ENCODE peak calls at places on chromosome 11, in nine cellular contexts. One of them, this sample, is unnamed.
A peak's percentile ranks its signal among the peaks of the same experiment; 100 is the strongest.

GRCh38 chr11:6755303-6755952 is 16.3 kb downstream of the OR2AG2 start:
- DNase-seq in SK-N-SH: peak; percentile 37
- DNase-seq in H54: peak; percentile 9
- DNase-seq in upper lobe of left lung: no peak
- DNase-seq in RPMI7951: peak; percentile 35
- DNase-seq in mesenchymal stem cell: peak; percentile 41
- DNase-seq in memory B cell: peak; percentile 45
- DNase-seq in sigmoid colon: no peak
- DNase-seq in choroid plexus epithelial cell: peak; percentile 62
- DNase-seq in this sample: peak; percentile 67

GRCh38 chr11:64369440-64370135 is 10.6 kb downstream of the RPS6KA4 start:
- DNase-seq in H54: no peak
- DNase-seq in RPMI7951: no peak
- DNase-seq in mesenchymal stem cell: no peak
- DNase-seq in choroid plexus epithelial cell: no peak
- DNase-seq in SK-N-SH: peak; percentile 37
- DNase-seq in upper lobe of left lung: peak; percentile 86
- DNase-seq in memory B cell: no peak
- DNase-seq in sigmoid colon: no peak
- DNase-seq in this sample: no peak

GRCh38 chr11:30225642-30226041 is 5.2 kb upstream of the FSHB start:
- DNase-seq in memory B cell: no peak
- DNase-seq in sigmoid colon: no peak
- DNase-seq in mesenchymal stem cell: no peak
- DNase-seq in H54: no peak
- DNase-seq in choroid plexus epithelial cell: no peak
- DNase-seq in upper lobe of left lung: no peak
- DNase-seq in RPMI7951: no peak
- DNase-seq in SK-N-SH: no peak
- DNase-seq in this sample: no peak

GRCh38 chr11:28649922-28650321 is 541.7 kb downstream of the METTL15 start:
- DNase-seq in SK-N-SH: no peak
- DNase-seq in mesenchymal stem cell: no peak
- DNase-seq in memory B cell: no peak
- DNase-seq in RPMI7951: no peak
- DNase-seq in sigmoid colon: no peak
- DNase-seq in choroid plexus epithelial cell: no peak
- DNase-seq in upper lobe of left lung: no peak
- DNase-seq in H54: no peak
- DNase-seq in this sample: no peak

GRCh38 chr11:116731097-116731761 is 41.6 kb downstream of the BUD13 start:
- DNase-seq in RPMI7951: peak; percentile 8
- DNase-seq in mesenchymal stem cell: peak; percentile 3
- DNase-seq in SK-N-SH: peak; percentile 84
- DNase-seq in H54: no peak
- DNase-seq in sigmoid colon: no peak
- DNase-seq in choroid plexus epithelial cell: peak; percentile 6
- DNase-seq in upper lobe of left lung: no peak
- DNase-seq in memory B cell: no peak
- DNase-seq in this sample: no peak

GRCh38 chr11:73996161-73996747 is 12.6 kb downstream of the UCP3 start:
- DNase-seq in RPMI7951: no peak
- DNase-seq in mesenchymal stem cell: no peak
- DNase-seq in H54: no peak
- DNase-seq in memory B cell: no peak
- DNase-seq in choroid plexus epithelial cell: no peak
- DNase-seq in upper lobe of left lung: no peak
- DNase-seq in sigmoid colon: peak; percentile 8
- DNase-seq in SK-N-SH: no peak
- DNase-seq in this sample: no peak

GRCh38 chr11:12581923-12582322 is 92.3 kb upstream of the TEAD1 start:
- DNase-seq in SK-N-SH: no peak
- DNase-seq in choroid plexus epithelial cell: peak; percentile 43
- DNase-seq in sigmoid colon: no peak
- DNase-seq in RPMI7951: peak; percentile 85
- DNase-seq in memory B cell: no peak
- DNase-seq in upper lobe of left lung: no peak
- DNase-seq in H54: peak; percentile 44
- DNase-seq in mesenchymal stem cell: peak; percentile 58
- DNase-seq in this sample: no peak

GRCh38 chr11:75721852-75722668 is 4.4 kb downstream of the MOGAT2 start:
- DNase-seq in SK-N-SH: no peak
- DNase-seq in memory B cell: no peak
- DNase-seq in sigmoid colon: no peak
- DNase-seq in choroid plexus epithelial cell: peak; percentile 10
- DNase-seq in RPMI7951: no peak
- DNase-seq in H54: no peak
- DNase-seq in mesenchymal stem cell: no peak
- DNase-seq in upper lobe of left lung: peak; percentile 56
- DNase-seq in this sample: no peak

GRCh38 chr11:88421530-88421929 is 84.0 kb upstream of the CTSC start:
- DNase-seq in memory B cell: no peak
- DNase-seq in SK-N-SH: no peak
- DNase-seq in choroid plexus epithelial cell: peak; percentile 75
- DNase-seq in upper lobe of left lung: no peak
- DNase-seq in RPMI7951: no peak
- DNase-seq in sigmoid colon: no peak
- DNase-seq in mesenchymal stem cell: peak; percentile 46
- DNase-seq in H54: no peak
- DNase-seq in this sample: no peak

GRCh38 chr11:75547617-75548054 is 14.4 kb upstream of the SERPINH1 start:
- DNase-seq in memory B cell: peak; percentile 23
- DNase-seq in H54: peak; percentile 76
- DNase-seq in RPMI7951: peak; percentile 67
- DNase-seq in sigmoid colon: peak; percentile 89
- DNase-seq in mesenchymal stem cell: peak; percentile 77
- DNase-seq in upper lobe of left lung: no peak
- DNase-seq in SK-N-SH: peak; percentile 88
- DNase-seq in choroid plexus epithelial cell: peak; percentile 82
- DNase-seq in this sample: peak; percentile 83

GRCh38 chr11:128365044-128365443 is 222.3 kb downstream of the ETS1 start:
- DNase-seq in sigmoid colon: no peak
- DNase-seq in mesenchymal stem cell: peak; percentile 74
- DNase-seq in SK-N-SH: no peak
- DNase-seq in RPMI7951: peak; percentile 64
- DNase-seq in choroid plexus epithelial cell: peak; percentile 83
- DNase-seq in memory B cell: no peak
- DNase-seq in H54: no peak
- DNase-seq in upper lobe of left lung: no peak
- DNase-seq in this sample: no peak

GRCh38 chr11:18010271-18010670 is 2.6 kb downstream of the SERGEF start:
- DNase-seq in RPMI7951: no peak
- DNase-seq in SK-N-SH: no peak
- DNase-seq in mesenchymal stem cell: no peak
- DNase-seq in memory B cell: no peak
- DNase-seq in H54: no peak
- DNase-seq in sigmoid colon: no peak
- DNase-seq in upper lobe of left lung: no peak
- DNase-seq in choroid plexus epithelial cell: no peak
- DNase-seq in this sample: no peak

GRCh38 chr11:121892131-121892681 is 223.8 kb downstream of the BLID start:
- DNase-seq in mesenchymal stem cell: peak; percentile 43
- DNase-seq in RPMI7951: peak; percentile 90
- DNase-seq in SK-N-SH: no peak
- DNase-seq in memory B cell: no peak
- DNase-seq in upper lobe of left lung: no peak
- DNase-seq in sigmoid colon: no peak
- DNase-seq in H54: no peak
- DNase-seq in choroid plexus epithelial cell: peak; percentile 74
- DNase-seq in this sample: no peak

GRCh38 chr11:82980292-82980691 is 78.8 kb downstream of the DDIAS start:
- DNase-seq in mesenchymal stem cell: peak; percentile 67
- DNase-seq in upper lobe of left lung: no peak
- DNase-seq in sigmoid colon: no peak
- DNase-seq in H54: peak; percentile 61
- DNase-seq in memory B cell: no peak
- DNase-seq in choroid plexus epithelial cell: peak; percentile 89
- DNase-seq in RPMI7951: peak; percentile 71
- DNase-seq in SK-N-SH: no peak
- DNase-seq in this sample: no peak

GRCh38 chr11:2667940-2668339 is 31.9 kb downstream of the KCNQ1OT1 start:
- DNase-seq in sigmoid colon: peak; percentile 18
- DNase-seq in SK-N-SH: no peak
- DNase-seq in H54: no peak
- DNase-seq in memory B cell: no peak
- DNase-seq in RPMI7951: no peak
- DNase-seq in choroid plexus epithelial cell: no peak
- DNase-seq in mesenchymal stem cell: no peak
- DNase-seq in upper lobe of left lung: no peak
- DNase-seq in this sample: no peak

GRCh38 chr11:46951864-46952263 is 15.3 kb downstream of the CSTPP1 start:
- DNase-seq in SK-N-SH: no peak
- DNase-seq in H54: no peak
- DNase-seq in sigmoid colon: no peak
- DNase-seq in upper lobe of left lung: no peak
- DNase-seq in RPMI7951: no peak
- DNase-seq in memory B cell: no peak
- DNase-seq in mesenchymal stem cell: no peak
- DNase-seq in choroid plexus epithelial cell: peak; percentile 12
- DNase-seq in this sample: no peak

GRCh38 chr11:107011977-107012376 is 6.3 kb downstream of the GUCY1A2 start:
- DNase-seq in memory B cell: no peak
- DNase-seq in sigmoid colon: no peak
- DNase-seq in upper lobe of left lung: no peak
- DNase-seq in SK-N-SH: no peak
- DNase-seq in RPMI7951: no peak
- DNase-seq in mesenchymal stem cell: peak; percentile 48
- DNase-seq in H54: no peak
- DNase-seq in choroid plexus epithelial cell: peak; percentile 53
- DNase-seq in this sample: no peak

This sample was measured in HEK293T.